ENCODE peak calls at places on chromosomes 16 and 17, in seven cellular contexts. One of them, this sample, is unnamed.

GRCh38 chr17:37818689-37819088 is 73.8 kb upstream of the HNF1B start:
- DNase-seq in neuronal stem cell: no peak
- DNase-seq in mesenchymal stem cell: no peak
- DNase-seq in trophoblast cell: no peak
- DNase-seq in mesendoderm: peak; percentile 13
- DNase-seq in H9: no peak
- DNase-seq in H1: no peak
- DNase-seq in this sample: peak; percentile 89

GRCh38 chr16:83312015-83312734 is 495.6 kb upstream of the HSBP1 start:
- DNase-seq in mesendoderm: peak; percentile 60
- DNase-seq in trophoblast cell: no peak
- DNase-seq in mesenchymal stem cell: no peak
- DNase-seq in H9: no peak
- DNase-seq in neuronal stem cell: no peak
- DNase-seq in H1: no peak
- DNase-seq in this sample: no peak

GRCh38 chr16:87075319-87075860 is 241.8 kb downstream of the C16orf95 start:
- DNase-seq in trophoblast cell: no peak
- DNase-seq in mesenchymal stem cell: no peak
- DNase-seq in mesendoderm: no peak
- DNase-seq in H9: no peak
- DNase-seq in H1: no peak
- DNase-seq in neuronal stem cell: no peak
- DNase-seq in this sample: no peak

GRCh38 chr16:89798832-89799370 is 17.5 kb downstream of the FANCA start:
- DNase-seq in mesenchymal stem cell: no peak
- DNase-seq in trophoblast cell: no peak
- DNase-seq in H9: no peak
- DNase-seq in neuronal stem cell: no peak
- DNase-seq in mesendoderm: no peak
- DNase-seq in H1: no peak
- DNase-seq in this sample: no peak

GRCh38 chr16:16075463-16076399 is 126.3 kb downstream of the ABCC1 start:
- DNase-seq in H9: no peak
- DNase-seq in mesenchymal stem cell: peak; percentile 72
- DNase-seq in trophoblast cell: no peak
- DNase-seq in neuronal stem cell: no peak
- DNase-seq in mesendoderm: no peak
- DNase-seq in H1: no peak
- DNase-seq in this sample: peak; percentile 41

GRCh38 chr17:41492771-41493170 is 3.1 kb upstream of the KRT36 start:
- DNase-seq in mesendoderm: no peak
- DNase-seq in H1: no peak
- DNase-seq in mesenchymal stem cell: peak; percentile 67
- DNase-seq in neuronal stem cell: no peak
- DNase-seq in trophoblast cell: no peak
- DNase-seq in H9: no peak
- DNase-seq in this sample: peak; percentile 27

GRCh38 chr16:12796498-12796897 is 7.2 kb downstream of the CPPED1 start:
- DNase-seq in mesendoderm: no peak
- DNase-seq in H1: no peak
- DNase-seq in neuronal stem cell: no peak
- DNase-seq in H9: no peak
- DNase-seq in trophoblast cell: no peak
- DNase-seq in mesenchymal stem cell: no peak
- DNase-seq in this sample: peak; percentile 16

GRCh38 chr16:57527027-57527426 is 9.3 kb downstream of the CCDC102A start:
- DNase-seq in trophoblast cell: no peak
- DNase-seq in mesendoderm: no peak
- DNase-seq in H9: no peak
- DNase-seq in H1: no peak
- DNase-seq in neuronal stem cell: no peak
- DNase-seq in mesenchymal stem cell: no peak
- DNase-seq in this sample: no peak

GRCh38 chr17:42406602-42407288 is 16.3 kb downstream of the CAVIN1 start:
- DNase-seq in H9: no peak
- DNase-seq in trophoblast cell: no peak
- DNase-seq in H1: no peak
- DNase-seq in mesendoderm: no peak
- DNase-seq in neuronal stem cell: no peak
- DNase-seq in mesenchymal stem cell: no peak
- DNase-seq in this sample: no peak

DNA sequence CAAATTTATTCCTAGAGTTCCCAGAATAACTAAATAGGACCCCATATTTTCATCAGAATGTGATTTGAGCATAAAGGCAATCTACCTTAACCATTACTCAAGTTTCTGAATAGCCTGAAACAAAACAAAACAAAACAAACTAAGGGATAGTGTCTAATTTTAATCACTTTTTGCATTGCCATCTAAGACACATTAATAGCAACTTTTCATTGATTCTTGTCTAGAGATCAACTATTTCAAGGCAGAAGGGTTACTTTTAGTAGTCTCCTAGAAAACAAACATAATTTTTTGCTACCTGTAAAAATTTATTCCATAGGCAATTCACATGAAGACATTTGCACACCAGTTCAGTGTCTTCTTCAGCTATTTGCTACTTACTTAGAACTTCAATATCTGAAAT is 94.8 kb downstream of the SKAP1 start:
- DNase-seq in mesenchymal stem cell: no peak
- DNase-seq in H1: no peak
- DNase-seq in neuronal stem cell: no peak
- DNase-seq in trophoblast cell: no peak
- DNase-seq in mesendoderm: no peak
- DNase-seq in H9: no peak
- DNase-seq in this sample: no peak
- H3K4ac ChIP-seq in mesenchymal stem cell: no peak overlapping the region
- H3K4ac ChIP-seq in H1: no peak overlapping the region
- H3K4ac ChIP-seq in neuronal stem cell: no peak overlapping the region
- H3K4ac ChIP-seq in trophoblast cell: no peak overlapping the region
- H3K4ac ChIP-seq in mesendoderm: no peak overlapping the region
- H3K4ac ChIP-seq in H9: no peak overlapping the region
- H3K4ac ChIP-seq in this sample: no peak overlapping the region

GRCh38 chr17:29848737-29849136 is 81.3 kb downstream of the SSH2 start:
- DNase-seq in H9: no peak
- DNase-seq in trophoblast cell: no peak
- DNase-seq in H1: no peak
- DNase-seq in neuronal stem cell: no peak
- DNase-seq in mesenchymal stem cell: no peak
- DNase-seq in mesendoderm: no peak
- DNase-seq in this sample: peak; percentile 81
- H3K27ac ChIP-seq in H9: no peak overlapping the region
- H3K27ac ChIP-seq in trophoblast cell: no peak overlapping the region
- H3K27ac ChIP-seq in H1: no peak overlapping the region
- H3K27ac ChIP-seq in neuronal stem cell: no peak overlapping the region
- H3K27ac ChIP-seq in mesenchymal stem cell: no peak overlapping the region
- H3K27ac ChIP-seq in mesendoderm: no peak overlapping the region
- H3K27ac ChIP-seq in this sample: no peak overlapping the region

GRCh38 chr17:65177901-65178300 is 40.7 kb downstream of the RGS9 start:
- DNase-seq in mesenchymal stem cell: peak; percentile 79
- DNase-seq in neuronal stem cell: no peak
- DNase-seq in H9: no peak
- DNase-seq in H1: no peak
- DNase-seq in trophoblast cell: no peak
- DNase-seq in mesendoderm: no peak
- DNase-seq in this sample: peak; percentile 83
- H3K4ac ChIP-seq in mesenchymal stem cell: no peak overlapping the region
- H3K4ac ChIP-seq in neuronal stem cell: no peak overlapping the region
- H3K4ac ChIP-seq in H9: no peak overlapping the region
- H3K4ac ChIP-seq in H1: no peak overlapping the region
- H3K4ac ChIP-seq in trophoblast cell: no peak overlapping the region
- H3K4ac ChIP-seq in mesendoderm: no peak overlapping the region
- H3K4ac ChIP-seq in this sample: peak overlapping the region; percentile 88

GRCh38 chr16:69395859-69396186 is 10.0 kb upstream of the TERF2 start:
- DNase-seq in neuronal stem cell: no peak
- DNase-seq in mesendoderm: no peak
- DNase-seq in H9: no peak
- DNase-seq in mesenchymal stem cell: no peak
- DNase-seq in H1: no peak
- DNase-seq in trophoblast cell: no peak
- DNase-seq in this sample: no peak

GRCh38 chr16:69399361-69399760 is 13.6 kb upstream of the TERF2 start:
- DNase-seq in trophoblast cell: no peak
- DNase-seq in neuronal stem cell: no peak
- DNase-seq in mesenchymal stem cell: peak; percentile 35
- DNase-seq in mesendoderm: no peak
- DNase-seq in H9: no peak
- DNase-seq in H1: no peak
- DNase-seq in this sample: peak; percentile 74

GRCh38 chr16:69396187-69397061 is 10.6 kb upstream of the TERF2 start:
- DNase-seq in mesendoderm: peak; percentile 81
- DNase-seq in mesenchymal stem cell: peak; percentile 98
- DNase-seq in neuronal stem cell: peak; percentile 84
- DNase-seq in trophoblast cell: peak; percentile 91
- DNase-seq in H9: peak; percentile 53
- DNase-seq in H1: no peak
- DNase-seq in this sample: peak; percentile 96

GRCh38 chr16:69397821-69398521 is 12.2 kb upstream of the TERF2 start:
- DNase-seq in trophoblast cell: peak; percentile 23
- DNase-seq in neuronal stem cell: no peak
- DNase-seq in H9: peak; percentile 75
- DNase-seq in mesendoderm: peak; percentile 92
- DNase-seq in H1: no peak
- DNase-seq in mesenchymal stem cell: peak; percentile 92
- DNase-seq in this sample: peak; percentile 78

DNA sequence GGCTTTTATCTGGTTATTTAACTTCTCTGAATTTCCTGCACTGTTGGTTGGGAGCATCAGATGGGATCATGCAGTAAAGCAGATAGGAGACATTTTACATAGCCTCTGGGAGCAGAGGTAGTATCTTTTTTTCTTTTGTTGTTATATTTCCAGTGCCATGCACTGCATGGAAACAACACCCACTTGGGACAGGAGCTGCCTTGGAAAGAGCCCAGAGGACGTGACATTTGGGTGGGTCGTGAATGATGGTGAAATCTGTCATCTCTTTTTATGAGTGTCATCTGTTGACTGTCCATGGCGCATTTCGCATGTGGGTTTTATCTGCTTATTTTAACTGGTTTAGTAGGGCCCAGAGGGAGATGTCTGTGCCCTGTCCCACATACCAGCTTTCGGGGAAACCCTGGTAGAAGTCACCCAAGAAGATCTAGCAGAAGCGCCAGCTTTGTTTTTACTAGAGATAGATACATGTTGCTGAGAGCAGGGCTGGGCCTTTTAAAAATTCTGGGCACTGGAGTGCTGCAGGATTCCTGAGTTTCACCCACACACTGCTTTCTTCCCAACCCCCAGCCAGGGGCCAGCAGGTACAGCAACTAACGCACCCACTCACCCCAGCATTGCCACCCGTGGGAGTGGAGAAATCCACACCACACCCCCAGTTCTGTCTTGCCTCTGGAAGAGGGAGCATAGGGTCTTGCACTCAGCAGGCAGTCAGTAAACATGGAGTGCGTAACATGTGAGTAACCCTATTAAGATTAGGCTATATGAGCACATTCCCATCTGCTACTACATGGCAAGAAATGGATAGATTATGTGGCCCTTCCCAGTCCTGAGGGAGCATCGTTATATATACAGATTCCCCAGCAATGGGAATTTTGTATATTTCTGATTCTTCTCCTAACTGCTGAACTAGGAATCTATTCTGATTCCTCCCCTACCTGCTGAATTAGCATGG is 8.4 kb upstream of the TERF2 start:
- DNase-seq in trophoblast cell: no peak
- DNase-seq in neuronal stem cell: no peak
- DNase-seq in H9: no peak
- DNase-seq in H1: no peak
- DNase-seq in mesendoderm: no peak
- DNase-seq in mesenchymal stem cell: no peak
- DNase-seq in this sample: peak; percentile 37
- H3K27ac ChIP-seq in trophoblast cell: no peak overlapping the region
- H3K27ac ChIP-seq in neuronal stem cell: no peak overlapping the region
- H3K27ac ChIP-seq in H9: no peak overlapping the region
- H3K27ac ChIP-seq in H1: no peak overlapping the region
- H3K27ac ChIP-seq in mesendoderm: no peak overlapping the region
- H3K27ac ChIP-seq in mesenchymal stem cell: no peak overlapping the region
- H3K27ac ChIP-seq in this sample: no peak overlapping the region

DNA sequence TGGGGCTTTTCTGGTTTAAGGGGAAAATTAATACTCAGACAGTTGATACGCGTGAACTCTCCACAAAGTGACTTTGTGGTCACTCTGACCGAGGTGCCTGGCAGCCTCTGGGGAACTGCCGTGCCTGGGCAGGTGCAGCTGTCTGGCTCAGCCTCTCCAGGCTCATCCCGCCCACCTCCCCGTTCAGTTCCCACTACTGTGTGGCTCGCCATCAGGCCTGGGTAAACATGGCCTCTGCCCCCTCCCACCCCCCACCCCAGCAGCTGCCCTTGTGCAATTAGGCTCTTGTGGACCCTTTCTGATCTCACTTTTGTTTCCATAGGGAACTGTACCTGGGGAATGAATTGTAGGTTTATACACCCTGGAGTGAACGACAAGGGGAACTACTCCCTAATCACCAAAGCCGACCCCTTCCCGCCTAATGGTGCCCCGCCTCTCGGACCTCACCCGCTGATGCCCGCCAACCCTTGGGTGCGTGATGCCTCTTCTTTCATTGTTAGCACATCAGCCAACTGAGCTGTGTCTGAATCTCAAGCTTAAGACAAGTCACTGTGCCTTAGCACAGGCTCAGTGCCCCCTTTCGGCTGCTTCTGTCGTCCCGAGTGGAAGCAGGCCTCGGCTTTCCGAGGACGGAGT is 27.8 kb downstream of the ZC3H18 start:
- DNase-seq in H9: no peak
- DNase-seq in H1: no peak
- DNase-seq in neuronal stem cell: no peak
- DNase-seq in mesendoderm: no peak
- DNase-seq in mesenchymal stem cell: no peak
- DNase-seq in trophoblast cell: no peak
- DNase-seq in this sample: no peak
- H3K4ac ChIP-seq in H9: no peak overlapping the region
- H3K4ac ChIP-seq in H1: no peak overlapping the region
- H3K4ac ChIP-seq in neuronal stem cell: no peak overlapping the region
- H3K4ac ChIP-seq in mesendoderm: no peak overlapping the region
- H3K4ac ChIP-seq in mesenchymal stem cell: no peak overlapping the region
- H3K4ac ChIP-seq in trophoblast cell: no peak overlapping the region
- H3K4ac ChIP-seq in this sample: no peak overlapping the region